ENCODE peak calls at places on chromosome 14, in five cellular contexts. One of them, this sample, is unnamed.
A peak's percentile ranks its signal among the peaks of the same experiment; 100 is the strongest.

GRCh38 chr14:21923820-21924219 is 250.2 kb upstream of the OR4E1 start:
- DNase-seq in IMR-90: no peak
- DNase-seq in germinal center: peak; percentile 15
- DNase-seq in activated T-cell treated with anti-CD3 and anti-CD28 coated beads, Interleukin-2, amount 50 U/mL, for 72 hours: no peak
- DNase-seq in activated naive CD4-positive, alpha-beta T cell: no peak
- DNase-seq in this sample: peak; percentile 78

GRCh38 chr14:56357478-56357877 is 222.1 kb upstream of the TMEM260 start:
- DNase-seq in IMR-90: no peak
- DNase-seq in germinal center: no peak
- DNase-seq in activated T-cell treated with anti-CD3 and anti-CD28 coated beads, Interleukin-2, amount 50 U/mL, for 72 hours: no peak
- DNase-seq in activated naive CD4-positive, alpha-beta T cell: no peak
- DNase-seq in this sample: no peak

GRCh38 chr14:87712386-87713113 is 280.4 kb downstream of the GALC start:
- DNase-seq in IMR-90: no peak
- DNase-seq in germinal center: no peak
- DNase-seq in activated T-cell treated with anti-CD3 and anti-CD28 coated beads, Interleukin-2, amount 50 U/mL, for 72 hours: no peak
- DNase-seq in activated naive CD4-positive, alpha-beta T cell: no peak
- DNase-seq in this sample: no peak

GRCh38 chr14:91980157-91980556 is 32.7 kb upstream of the FBLN5 start:
- DNase-seq in activated T-cell treated with anti-CD3 and anti-CD28 coated beads, Interleukin-2, amount 50 U/mL, for 72 hours: peak; percentile 21
- DNase-seq in germinal center: no peak
- DNase-seq in IMR-90: peak; percentile 96
- DNase-seq in activated naive CD4-positive, alpha-beta T cell: no peak
- DNase-seq in this sample: no peak

GRCh38 chr14:65927871-65928270 is 515.3 kb downstream of the FUT8 start:
- DNase-seq in germinal center: no peak
- DNase-seq in activated T-cell treated with anti-CD3 and anti-CD28 coated beads, Interleukin-2, amount 50 U/mL, for 72 hours: peak; percentile 83
- DNase-seq in activated naive CD4-positive, alpha-beta T cell: peak; percentile 28
- DNase-seq in IMR-90: no peak
- DNase-seq in this sample: peak; percentile 95

GRCh38 chr14:90583427-90583826 is 186.6 kb downstream of the CALM1 start:
- DNase-seq in IMR-90: no peak
- DNase-seq in germinal center: no peak
- DNase-seq in activated naive CD4-positive, alpha-beta T cell: no peak
- DNase-seq in activated T-cell treated with anti-CD3 and anti-CD28 coated beads, Interleukin-2, amount 50 U/mL, for 72 hours: no peak
- DNase-seq in this sample: no peak

GRCh38 chr14:91830777-91831176 is 36.6 kb downstream of the TC2N start:
- DNase-seq in germinal center: no peak
- DNase-seq in activated T-cell treated with anti-CD3 and anti-CD28 coated beads, Interleukin-2, amount 50 U/mL, for 72 hours: peak; percentile 36
- DNase-seq in IMR-90: no peak
- DNase-seq in activated naive CD4-positive, alpha-beta T cell: no peak
- DNase-seq in this sample: no peak

GRCh38 chr14:95200404-95200803 is 43.1 kb upstream of the DICER1 start:
- DNase-seq in IMR-90: no peak
- DNase-seq in activated naive CD4-positive, alpha-beta T cell: no peak
- DNase-seq in activated T-cell treated with anti-CD3 and anti-CD28 coated beads, Interleukin-2, amount 50 U/mL, for 72 hours: no peak
- DNase-seq in germinal center: no peak
- DNase-seq in this sample: no peak

GRCh38 chr14:101563654-101564443 is 2.6 kb downstream of the DIO3 start:
- DNase-seq in germinal center: no peak
- DNase-seq in activated T-cell treated with anti-CD3 and anti-CD28 coated beads, Interleukin-2, amount 50 U/mL, for 72 hours: no peak
- DNase-seq in activated naive CD4-positive, alpha-beta T cell: no peak
- DNase-seq in IMR-90: no peak
- DNase-seq in this sample: no peak

GRCh38 chr14:77681196-77682157 is 26.3 kb downstream of the ALKBH1 start:
- DNase-seq in activated naive CD4-positive, alpha-beta T cell: no peak
- DNase-seq in germinal center: no peak
- DNase-seq in IMR-90: peak; percentile 25
- DNase-seq in activated T-cell treated with anti-CD3 and anti-CD28 coated beads, Interleukin-2, amount 50 U/mL, for 72 hours: no peak
- DNase-seq in this sample: no peak

GRCh38 chr14:92930737-92931602 is 8.0 kb downstream of the CHGA start:
- DNase-seq in activated naive CD4-positive, alpha-beta T cell: no peak
- DNase-seq in activated T-cell treated with anti-CD3 and anti-CD28 coated beads, Interleukin-2, amount 50 U/mL, for 72 hours: no peak
- DNase-seq in germinal center: no peak
- DNase-seq in IMR-90: no peak
- DNase-seq in this sample: no peak

This sample was measured in activated CD4-positive, alpha-beta T cell treated with anti-CD3 and anti-CD28 coated beads, Interleukin-2, amount 10 ng/mL, durations not matched to agents 24 days and 14 days.